ENCODE peak calls at places on chromosomes 7 and 10, in four cellular contexts. One of them, this sample, is unnamed.

GRCh38 chr10:125160856-125161569 is 650 bp upstream of the CTBP2 start:
- DNase-seq in bronchial epithelial cell: peak
- DNase-seq in PC-9: peak
- DNase-seq in stomach: peak
- DNase-seq in this sample: peak

GRCh38 chr7:1817061-1817712 is 147.1 kb downstream of the ELFN1 start:
- DNase-seq in bronchial epithelial cell: no peak
- DNase-seq in PC-9: no peak
- DNase-seq in stomach: no peak
- DNase-seq in this sample: no peak

GRCh38 chr7:47413526-47414341 is 168.2 kb downstream of the TNS3 start:
- DNase-seq in bronchial epithelial cell: no peak
- DNase-seq in PC-9: no peak
- DNase-seq in stomach: no peak
- DNase-seq in this sample: no peak

GRCh38 chr7:84337386-84337785 is 142.8 kb upstream of the SEMA3A start:
- DNase-seq in bronchial epithelial cell: peak
- DNase-seq in PC-9: no peak
- DNase-seq in stomach: no peak
- DNase-seq in this sample: peak

GRCh38 chr7:76343294-76343930 is 15.4 kb downstream of the YWHAG start:
- DNase-seq in bronchial epithelial cell: peak
- DNase-seq in PC-9: no peak
- DNase-seq in stomach: no peak
- DNase-seq in this sample: no peak

GRCh38 chr7:27164381-27165088 is 802 bp downstream of the HOXA9 start:
- DNase-seq in bronchial epithelial cell: no peak
- DNase-seq in PC-9: no peak
- DNase-seq in stomach: no peak
- DNase-seq in this sample: peak

GRCh38 chr7:33904680-33905388 is 505 bp upstream of the BMPER start:
- DNase-seq in bronchial epithelial cell: peak
- DNase-seq in PC-9: peak
- DNase-seq in stomach: peak
- DNase-seq in this sample: no peak

GRCh38 chr10:97129666-97130065 is 56.1 kb downstream of the SLIT1 start:
- DNase-seq in bronchial epithelial cell: no peak
- DNase-seq in PC-9: no peak
- DNase-seq in stomach: no peak
- DNase-seq in this sample: no peak

GRCh38 chr7:15765753-15766152 is 79.3 kb upstream of the MEOX2 start:
- DNase-seq in bronchial epithelial cell: no peak
- DNase-seq in PC-9: no peak
- DNase-seq in stomach: no peak
- DNase-seq in this sample: no peak

GRCh38 chr7:130897515-130898419 is 163.8 kb upstream of the KLF14 start:
- DNase-seq in bronchial epithelial cell: no peak
- DNase-seq in PC-9: peak
- DNase-seq in stomach: no peak
- DNase-seq in this sample: no peak

GRCh38 chr10:110495731-110496552 is 1.8 kb upstream of the DUSP5 start:
- DNase-seq in bronchial epithelial cell: peak
- DNase-seq in PC-9: peak
- DNase-seq in stomach: peak
- DNase-seq in this sample: peak

GRCh38 chr7:65983965-65984654 is 2.1 kb upstream of the GUSB start:
- DNase-seq in bronchial epithelial cell: peak
- DNase-seq in PC-9: peak
- DNase-seq in stomach: no peak
- DNase-seq in this sample: peak

GRCh38 chr7:126426652-126427051 is 826.1 kb downstream of the GRM8 start:
- DNase-seq in bronchial epithelial cell: peak
- DNase-seq in PC-9: no peak
- DNase-seq in stomach: no peak
- DNase-seq in this sample: no peak

GRCh38 chr7:99531354-99531765 is 20.6 kb downstream of the FAM200A start:
- DNase-seq in bronchial epithelial cell: no peak
- DNase-seq in PC-9: no peak
- DNase-seq in stomach: no peak
- DNase-seq in this sample: no peak

GRCh38 chr7:80018941-80019808 is 115.5 kb upstream of the GNAI1 start:
- DNase-seq in bronchial epithelial cell: peak
- DNase-seq in PC-9: peak
- DNase-seq in stomach: peak
- DNase-seq in this sample: peak

GRCh38 chr10:88194041-88194887 is 330.8 kb downstream of the PTEN start:
- DNase-seq in bronchial epithelial cell: peak
- DNase-seq in PC-9: peak
- DNase-seq in stomach: no peak
- DNase-seq in this sample: peak

GRCh38 chr7:20270371-20270770 is 53.2 kb upstream of the MACC1 start:
- DNase-seq in bronchial epithelial cell: no peak
- DNase-seq in PC-9: no peak
- DNase-seq in stomach: no peak
- DNase-seq in this sample: no peak

GRCh38 chr7:20268832-20269231 is 51.6 kb upstream of the MACC1 start:
- DNase-seq in bronchial epithelial cell: peak
- DNase-seq in PC-9: no peak
- DNase-seq in stomach: no peak
- DNase-seq in this sample: no peak

GRCh38 chr7:20269726-20270125 is 52.5 kb upstream of the MACC1 start:
- DNase-seq in bronchial epithelial cell: no peak
- DNase-seq in PC-9: no peak
- DNase-seq in stomach: no peak
- DNase-seq in this sample: no peak

GRCh38 chr7:20267482-20267881 is 50.3 kb upstream of the MACC1 start:
- DNase-seq in bronchial epithelial cell: no peak
- DNase-seq in PC-9: no peak
- DNase-seq in stomach: no peak
- DNase-seq in this sample: no peak

DNA sequence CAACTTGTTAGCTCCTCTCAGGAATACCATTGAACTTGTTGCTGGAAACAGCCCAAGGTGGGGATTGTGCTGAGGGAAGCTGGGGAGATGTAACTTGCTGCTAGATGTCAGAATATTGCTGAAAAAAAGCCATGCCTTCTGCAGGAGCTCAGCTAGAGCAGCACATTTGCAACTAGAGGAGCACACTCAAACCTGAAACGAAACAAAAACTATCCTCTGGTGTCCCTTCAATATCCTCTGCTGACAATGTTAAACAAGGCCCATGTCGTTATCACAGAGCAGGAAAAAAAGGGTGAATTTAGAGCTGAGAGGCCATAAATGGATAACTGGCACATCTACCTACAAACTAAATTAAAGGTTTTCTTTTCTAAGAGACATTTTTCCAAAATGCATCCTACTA is 53.7 kb upstream of the MACC1 start:
- DNase-seq in bronchial epithelial cell: no peak
- DNase-seq in PC-9: no peak
- DNase-seq in stomach: no peak
- DNase-seq in this sample: no peak
- TF ChIP-seq CTCF in bronchial epithelial cell: no peak
- TF ChIP-seq CTCF in PC-9: no peak
- TF ChIP-seq CTCF in stomach: no peak
- TF ChIP-seq CTCF in this sample: no peak

GRCh38 chr10:50561266-50561665 is 62.5 kb downstream of the SGMS1 start:
- DNase-seq in bronchial epithelial cell: no peak
- DNase-seq in PC-9: no peak
- DNase-seq in stomach: no peak
- DNase-seq in this sample: peak

GRCh38 chr10:50566150-50566549 is 57.6 kb downstream of the SGMS1 start:
- DNase-seq in bronchial epithelial cell: no peak
- DNase-seq in PC-9: no peak
- DNase-seq in stomach: no peak
- DNase-seq in this sample: no peak

GRCh38 chr10:50561816-50562215 is 61.9 kb downstream of the SGMS1 start:
- DNase-seq in bronchial epithelial cell: peak
- DNase-seq in PC-9: no peak
- DNase-seq in stomach: no peak
- DNase-seq in this sample: peak

GRCh38 chr10:50565301-50566083 is 58.3 kb downstream of the SGMS1 start:
- DNase-seq in bronchial epithelial cell: no peak
- DNase-seq in PC-9: no peak
- DNase-seq in stomach: no peak
- DNase-seq in this sample: no peak

DNA sequence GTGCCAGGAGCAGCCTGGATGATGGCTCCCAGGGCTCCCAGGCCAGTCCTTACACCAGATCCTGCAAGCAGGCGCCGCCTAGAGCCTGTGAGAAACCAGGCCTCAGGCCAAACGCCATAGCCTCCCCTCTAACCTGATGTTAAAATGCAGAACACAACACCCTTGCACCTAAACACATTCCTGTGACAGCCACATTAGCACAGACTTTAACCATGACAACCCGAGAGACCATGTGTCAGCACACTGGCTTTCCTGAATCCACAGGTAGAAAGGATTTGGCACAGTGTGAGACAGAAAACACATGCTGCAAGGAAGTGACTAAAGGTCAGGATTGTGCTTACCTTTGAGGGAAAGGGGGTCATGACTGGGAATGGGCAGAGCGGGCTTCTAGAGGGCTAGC is 59.9 kb downstream of the SGMS1 start:
- DNase-seq in bronchial epithelial cell: no peak
- DNase-seq in PC-9: no peak
- DNase-seq in stomach: no peak
- DNase-seq in this sample: no peak
- TF ChIP-seq CTCF in bronchial epithelial cell: no peak
- TF ChIP-seq CTCF in PC-9: no peak
- TF ChIP-seq CTCF in stomach: no peak
- TF ChIP-seq CTCF in this sample: no peak

GRCh38 chr7:134690016-134690415 is 43.4 kb downstream of the BPGM start:
- DNase-seq in bronchial epithelial cell: no peak
- DNase-seq in PC-9: no peak
- DNase-seq in stomach: no peak
- DNase-seq in this sample: no peak

GRCh38 chr7:134693256-134693655 is 46.6 kb downstream of the BPGM start:
- DNase-seq in bronchial epithelial cell: peak
- DNase-seq in PC-9: no peak
- DNase-seq in stomach: no peak
- DNase-seq in this sample: peak

GRCh38 chr7:134694299-134694698 is 47.6 kb downstream of the BPGM start:
- DNase-seq in bronchial epithelial cell: no peak
- DNase-seq in PC-9: no peak
- DNase-seq in stomach: no peak
- DNase-seq in this sample: no peak

GRCh38 chr7:134691820-134692705 is 45.4 kb downstream of the BPGM start:
- DNase-seq in bronchial epithelial cell: peak
- DNase-seq in PC-9: peak
- DNase-seq in stomach: no peak
- DNase-seq in this sample: no peak

GRCh38 chr7:134690614-134691504 is 44.2 kb downstream of the BPGM start:
- DNase-seq in bronchial epithelial cell: no peak
- DNase-seq in PC-9: no peak
- DNase-seq in stomach: no peak
- DNase-seq in this sample: no peak
- TF ChIP-seq CTCF in bronchial epithelial cell: no peak
- TF ChIP-seq CTCF in PC-9: no peak
- TF ChIP-seq CTCF in stomach: no peak
- TF ChIP-seq CTCF in this sample: no peak

DNA sequence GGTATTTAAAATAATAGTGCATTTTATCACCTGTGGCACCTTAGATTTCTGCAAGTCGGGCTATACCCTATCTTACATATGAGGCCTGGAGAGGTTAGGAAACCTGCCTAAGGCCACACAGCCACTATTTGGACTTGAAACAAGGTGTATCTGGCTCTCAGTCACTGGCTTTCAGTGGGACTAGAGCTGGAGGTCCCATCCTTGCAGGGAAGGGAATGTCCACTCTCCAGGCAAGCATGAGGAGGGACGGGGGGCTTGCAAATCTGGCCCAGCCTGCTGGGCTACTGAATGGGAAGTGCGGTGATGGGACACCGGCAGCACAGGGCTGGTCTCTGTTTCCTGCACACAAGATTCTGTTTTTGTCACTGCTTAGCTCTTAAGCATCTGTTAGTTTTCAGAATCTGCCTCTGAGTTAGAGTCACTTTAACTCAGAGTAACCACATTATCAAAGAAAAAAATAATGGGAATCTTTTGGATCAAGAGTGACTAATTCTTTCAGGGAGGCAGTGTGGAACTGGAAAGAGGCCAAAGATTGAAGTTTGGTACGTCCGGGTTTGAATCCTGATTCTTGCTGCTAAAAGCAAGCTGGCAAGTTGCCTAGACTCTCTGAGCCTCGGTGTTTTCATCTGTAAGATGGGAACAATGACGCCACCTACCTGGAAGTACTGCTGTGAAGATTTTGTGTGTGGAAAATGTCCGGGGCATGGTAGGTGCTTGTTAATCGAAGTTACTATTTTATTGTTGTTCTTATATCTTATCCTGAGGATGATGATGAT is 33.8 kb upstream of the HABP2 start:
- DNase-seq in bronchial epithelial cell: no peak
- DNase-seq in PC-9: no peak
- DNase-seq in stomach: no peak
- DNase-seq in this sample: no peak
- TF ChIP-seq CTCF in bronchial epithelial cell: no peak
- TF ChIP-seq CTCF in PC-9: no peak
- TF ChIP-seq CTCF in stomach: no peak
- TF ChIP-seq CTCF in this sample: no peak

GRCh38 chr7:107427462-107427861 is 42.4 kb upstream of the GPR22 start:
- DNase-seq in bronchial epithelial cell: no peak
- DNase-seq in PC-9: no peak
- DNase-seq in stomach: peak
- DNase-seq in this sample: no peak
- TF ChIP-seq CTCF in bronchial epithelial cell: no peak
- TF ChIP-seq CTCF in PC-9: no peak
- TF ChIP-seq CTCF in stomach: no peak
- TF ChIP-seq CTCF in this sample: no peak

DNA sequence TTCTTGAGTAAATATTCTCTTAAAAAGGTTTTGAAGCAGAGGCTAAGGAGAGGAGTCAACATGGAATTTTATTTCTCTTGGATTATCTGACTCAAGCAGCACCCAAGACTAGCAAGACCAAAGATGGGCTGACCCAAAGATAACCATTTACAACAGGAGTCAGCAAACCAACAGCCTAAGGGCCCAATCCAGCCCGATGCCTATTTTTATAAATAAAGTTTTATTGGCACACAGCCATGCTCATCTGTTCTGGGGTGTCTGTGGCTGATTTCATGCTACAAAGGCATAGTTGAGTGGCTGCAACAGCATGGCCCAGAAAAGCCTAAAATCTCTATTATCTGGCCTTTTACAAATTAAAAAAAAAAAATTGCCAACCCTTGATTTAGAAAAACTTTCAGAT is 90.0 kb downstream of the KCNMA1 start:
- DNase-seq in bronchial epithelial cell: no peak
- DNase-seq in PC-9: no peak
- DNase-seq in stomach: no peak
- DNase-seq in this sample: no peak
- TF ChIP-seq CTCF in bronchial epithelial cell: no peak
- TF ChIP-seq CTCF in PC-9: no peak
- TF ChIP-seq CTCF in stomach: no peak
- TF ChIP-seq CTCF in this sample: no peak

This sample was measured in MCF 10A.